ENCODE peak calls at places on chromosomes 6 and 20, in four cellular contexts. One of them, this sample, is unnamed.

GRCh38 chr6:351011-351866 is 40.3 kb upstream of the IRF4 start:
- DNase-seq in SK-N-SH: no peak
- DNase-seq in GM12878: no peak
- DNase-seq in K562: no peak
- DNase-seq in this sample: no peak

GRCh38 chr6:53437557-53438202 is 88.9 kb upstream of the ELOVL5 start:
- DNase-seq in K562: peak; percentile 67
- DNase-seq in SK-N-SH: peak; percentile 24
- DNase-seq in GM12878: peak; percentile 27
- DNase-seq in this sample: peak; percentile 33

GRCh38 chr6:143700684-143701342 is 23.0 kb downstream of the PHACTR2 start:
- DNase-seq in GM12878: no peak
- DNase-seq in SK-N-SH: peak; percentile 32
- DNase-seq in K562: no peak
- DNase-seq in this sample: no peak

GRCh38 chr6:105594821-105595220 is 191.9 kb upstream of the PREP start:
- DNase-seq in K562: no peak
- DNase-seq in GM12878: no peak
- DNase-seq in SK-N-SH: no peak
- DNase-seq in this sample: no peak

GRCh38 chr6:22079788-22080187 is 217.0 kb downstream of the PRL start:
- DNase-seq in GM12878: no peak
- DNase-seq in K562: no peak
- DNase-seq in SK-N-SH: no peak
- DNase-seq in this sample: no peak

GRCh38 chr6:42938987-42939809 is 9.9 kb downstream of the CNPY3 start:
- DNase-seq in SK-N-SH: no peak
- DNase-seq in GM12878: no peak
- DNase-seq in K562: no peak
- DNase-seq in this sample: peak; percentile 29

GRCh38 chr6:139416146-139416545 is 41.7 kb upstream of the CITED2 start:
- DNase-seq in K562: no peak
- DNase-seq in SK-N-SH: no peak
- DNase-seq in GM12878: no peak
- DNase-seq in this sample: no peak

GRCh38 chr6:110628330-110628729 is 151.9 kb upstream of the SLC22A16 start:
- DNase-seq in K562: no peak
- DNase-seq in GM12878: no peak
- DNase-seq in SK-N-SH: no peak
- DNase-seq in this sample: no peak

GRCh38 chr20:37411408-37412306 is 65.7 kb downstream of the SRC start:
- DNase-seq in K562: no peak
- DNase-seq in SK-N-SH: no peak
- DNase-seq in GM12878: no peak
- DNase-seq in this sample: no peak

GRCh38 chr20:32512047-32512385 is 73.1 kb downstream of the NOL4L start:
- DNase-seq in GM12878: no peak
- DNase-seq in K562: no peak
- DNase-seq in SK-N-SH: no peak
- DNase-seq in this sample: no peak

GRCh38 chr6:120648713-120649112 is 685.6 kb downstream of the TBC1D32 start:
- DNase-seq in K562: no peak
- DNase-seq in SK-N-SH: no peak
- DNase-seq in GM12878: no peak
- DNase-seq in this sample: no peak

GRCh38 chr20:3312940-3313656 is 74.1 kb upstream of the SLC4A11 start:
- DNase-seq in GM12878: no peak
- DNase-seq in K562: no peak
- DNase-seq in SK-N-SH: no peak
- DNase-seq in this sample: no peak

GRCh38 chr6:105898286-105898685 is 187.8 kb upstream of the PRDM1 start:
- DNase-seq in SK-N-SH: no peak
- DNase-seq in GM12878: no peak
- DNase-seq in K562: no peak
- DNase-seq in this sample: no peak

GRCh38 chr6:156395276-156395675 is 381.9 kb upstream of the ARID1B start:
- DNase-seq in K562: no peak
- DNase-seq in SK-N-SH: no peak
- DNase-seq in GM12878: peak; percentile 38
- DNase-seq in this sample: no peak

GRCh38 chr6:14396826-14397517 is 279.4 kb downstream of the CD83 start:
- DNase-seq in SK-N-SH: no peak
- DNase-seq in GM12878: no peak
- DNase-seq in K562: peak; percentile 18
- DNase-seq in this sample: peak; percentile 91

GRCh38 chr6:68958327-68958726 is 323.2 kb downstream of the ADGRB3 start:
- DNase-seq in SK-N-SH: peak; percentile 23
- DNase-seq in GM12878: no peak
- DNase-seq in K562: no peak
- DNase-seq in this sample: no peak

GRCh38 chr6:148364056-148364844 is 21.6 kb downstream of the SASH1 start:
- DNase-seq in SK-N-SH: no peak
- DNase-seq in GM12878: no peak
- DNase-seq in K562: no peak
- DNase-seq in this sample: no peak

GRCh38 chr6:7914311-7914710 is 3.7 kb upstream of the TXNDC5 start:
- DNase-seq in GM12878: no peak
- DNase-seq in K562: no peak
- DNase-seq in SK-N-SH: no peak
- DNase-seq in this sample: no peak

GRCh38 chr6:12371641-12372146 is 81.5 kb downstream of the EDN1 start:
- DNase-seq in SK-N-SH: no peak
- DNase-seq in K562: no peak
- DNase-seq in GM12878: no peak
- DNase-seq in this sample: no peak

GRCh38 chr20:46011631-46012482 is 3.1 kb downstream of the MMP9 start:
- DNase-seq in SK-N-SH: peak; percentile 59
- DNase-seq in GM12878: no peak
- DNase-seq in K562: peak; percentile 91
- DNase-seq in this sample: peak; percentile 100

GRCh38 chr6:15330174-15330934 is 84.5 kb downstream of the JARID2 start:
- DNase-seq in GM12878: no peak
- DNase-seq in SK-N-SH: no peak
- DNase-seq in K562: no peak
- DNase-seq in this sample: no peak

GRCh38 chr6:140174509-140174908 is 800.1 kb upstream of the CITED2 start:
- DNase-seq in K562: no peak
- DNase-seq in SK-N-SH: no peak
- DNase-seq in GM12878: no peak
- DNase-seq in this sample: no peak

GRCh38 chr6:129269891-129270290 is 387.0 kb downstream of the LAMA2 start:
- DNase-seq in GM12878: no peak
- DNase-seq in SK-N-SH: no peak
- DNase-seq in K562: no peak
- DNase-seq in this sample: no peak

GRCh38 chr6:42426191-42426590 is 25.5 kb downstream of the TRERF1 start:
- DNase-seq in GM12878: no peak
- DNase-seq in SK-N-SH: no peak
- DNase-seq in K562: no peak
- DNase-seq in this sample: no peak

GRCh38 chr6:20159781-20160540 is 52.3 kb downstream of the MBOAT1 start:
- DNase-seq in K562: no peak
- DNase-seq in SK-N-SH: no peak
- DNase-seq in GM12878: no peak
- DNase-seq in this sample: no peak

GRCh38 chr6:46421239-46421638 is 70.0 kb downstream of the RCAN2 start:
- DNase-seq in SK-N-SH: no peak
- DNase-seq in K562: no peak
- DNase-seq in GM12878: no peak
- DNase-seq in this sample: no peak
- TF ChIP-seq USF1 in SK-N-SH: no peak
- TF ChIP-seq USF1 in K562: no peak
- TF ChIP-seq USF1 in GM12878: no peak
- TF ChIP-seq USF1 in this sample: no peak

DNA sequence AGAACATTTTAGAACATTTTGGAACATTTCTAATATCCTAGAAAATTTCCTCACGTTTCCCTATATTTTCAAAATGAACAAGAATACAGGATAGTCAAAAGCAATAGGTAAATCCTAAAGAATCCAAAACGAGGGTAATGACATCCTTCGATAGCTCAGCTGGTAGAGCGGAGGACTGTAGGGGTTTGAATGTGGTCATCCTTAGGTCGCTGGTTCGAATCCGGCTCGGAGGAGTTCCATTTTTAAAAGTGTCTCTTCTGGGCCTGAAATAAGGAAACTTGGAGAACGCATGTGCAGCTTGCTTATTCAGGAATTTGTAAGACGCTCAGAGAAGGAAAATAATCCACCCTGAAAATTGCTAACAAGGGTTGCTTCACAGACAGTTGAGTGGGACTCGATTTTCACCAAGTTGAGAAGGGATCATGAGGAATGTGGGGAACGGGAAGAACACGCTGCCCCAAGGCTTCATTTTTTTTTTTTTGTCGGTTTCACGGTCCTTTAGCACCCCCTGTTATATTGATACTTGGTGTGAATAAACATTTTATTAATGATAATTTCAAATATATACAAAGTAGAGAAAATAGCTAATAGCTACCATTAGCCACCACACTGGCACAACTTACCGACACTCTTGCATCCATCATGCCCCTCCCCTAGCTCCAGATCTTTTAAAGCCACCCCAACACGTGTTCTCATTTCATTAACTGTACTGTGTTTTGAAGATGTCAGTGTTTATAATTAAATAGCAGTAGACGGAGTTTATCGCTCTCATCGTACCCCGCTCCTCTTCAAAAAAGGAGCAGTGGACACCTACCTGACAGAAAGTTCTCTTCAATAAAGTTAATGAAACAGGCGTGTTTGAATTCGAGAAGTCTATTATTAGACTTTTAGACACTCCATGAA is 1.8 kb upstream of the ABT1 start:
- DNase-seq in K562: peak; percentile 74
- DNase-seq in GM12878: no peak
- DNase-seq in SK-N-SH: peak; percentile 30
- DNase-seq in this sample: peak; percentile 66
- TF ChIP-seq USF1 in K562: no peak
- TF ChIP-seq USF1 in GM12878: no peak
- TF ChIP-seq USF1 in SK-N-SH: no peak
- TF ChIP-seq USF1 in this sample: no peak

GRCh38 chr20:48019940-48020339 is 234.7 kb upstream of the SULF2 start:
- DNase-seq in SK-N-SH: no peak
- DNase-seq in GM12878: no peak
- DNase-seq in K562: no peak
- DNase-seq in this sample: no peak

GRCh38 chr20:48025061-48025515 is 239.8 kb upstream of the SULF2 start:
- DNase-seq in GM12878: no peak
- DNase-seq in SK-N-SH: peak; percentile 76
- DNase-seq in K562: no peak
- DNase-seq in this sample: peak; percentile 41

GRCh38 chr20:48026981-48027592 is 241.8 kb upstream of the SULF2 start:
- DNase-seq in SK-N-SH: no peak
- DNase-seq in GM12878: no peak
- DNase-seq in K562: no peak
- DNase-seq in this sample: no peak

GRCh38 chr20:48025661-48026060 is 240.4 kb upstream of the SULF2 start:
- DNase-seq in GM12878: no peak
- DNase-seq in SK-N-SH: no peak
- DNase-seq in K562: no peak
- DNase-seq in this sample: no peak
- TF ChIP-seq USF1 in GM12878: no peak
- TF ChIP-seq USF1 in SK-N-SH: no peak
- TF ChIP-seq USF1 in K562: no peak
- TF ChIP-seq USF1 in this sample: no peak

GRCh38 chr20:57160985-57161384 is 105.5 kb downstream of the BMP7 start:
- DNase-seq in SK-N-SH: no peak
- DNase-seq in GM12878: no peak
- DNase-seq in K562: no peak
- DNase-seq in this sample: no peak
- TF ChIP-seq USF1 in SK-N-SH: no peak
- TF ChIP-seq USF1 in GM12878: no peak
- TF ChIP-seq USF1 in K562: no peak
- TF ChIP-seq USF1 in this sample: no peak

GRCh38 chr6:166952567-166953464 is 3.5 kb downstream of the RNASET2 start:
- DNase-seq in K562: no peak
- DNase-seq in SK-N-SH: no peak
- DNase-seq in GM12878: no peak
- DNase-seq in this sample: no peak
- TF ChIP-seq USF1 in K562: peak; percentile 28
- TF ChIP-seq USF1 in SK-N-SH: no peak
- TF ChIP-seq USF1 in GM12878: no peak
- TF ChIP-seq USF1 in this sample: no peak

DNA sequence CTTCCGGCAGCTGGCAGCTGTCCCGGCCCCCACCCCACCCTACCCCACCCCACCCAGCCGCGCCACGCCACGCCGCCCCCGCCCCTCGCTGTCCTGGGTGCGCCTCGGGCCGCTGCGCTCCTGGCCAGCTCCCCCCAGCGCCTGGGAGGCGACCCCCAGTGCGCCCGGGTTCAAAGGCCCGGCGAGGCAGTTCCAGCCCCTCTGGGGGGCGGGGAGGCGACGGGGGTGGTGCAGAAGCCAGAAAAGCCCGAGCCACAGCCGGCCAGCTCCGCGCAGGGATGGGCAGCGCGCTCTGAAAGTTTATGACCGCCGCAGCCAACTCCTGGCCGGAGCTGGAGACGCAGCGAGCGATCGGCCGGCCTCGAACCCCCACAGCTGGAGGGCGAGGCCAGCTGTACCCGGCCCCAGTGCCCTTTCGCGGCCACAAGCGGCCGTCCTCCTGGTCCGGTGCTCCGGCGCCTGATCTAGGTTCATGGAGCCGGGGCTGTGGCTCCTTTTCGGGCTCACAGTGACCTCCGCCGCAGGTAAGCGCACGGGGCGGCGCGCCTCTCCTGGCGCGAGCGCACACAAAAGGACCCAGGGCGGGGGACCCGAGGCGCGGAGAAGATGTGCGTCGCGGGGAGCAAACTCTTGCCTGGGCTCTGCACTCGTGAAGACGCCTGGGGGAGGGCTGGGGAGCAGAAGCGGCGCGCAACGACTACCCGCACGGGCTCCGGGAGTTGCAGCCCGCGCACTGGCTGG is at the start of gene EDN3:
- DNase-seq in GM12878: no peak
- DNase-seq in K562: no peak
- DNase-seq in SK-N-SH: peak; percentile 44
- DNase-seq in this sample: peak; percentile 57
- TF ChIP-seq USF1 in GM12878: no peak
- TF ChIP-seq USF1 in K562: no peak
- TF ChIP-seq USF1 in SK-N-SH: no peak
- TF ChIP-seq USF1 in this sample: no peak

GRCh38 chr20:63539092-63539430 is 1.9 kb upstream of the PTK6 start:
- DNase-seq in SK-N-SH: no peak
- DNase-seq in GM12878: no peak
- DNase-seq in K562: no peak
- DNase-seq in this sample: no peak

GRCh38 chr20:63537525-63538203 is 488 bp upstream of the PTK6 start:
- DNase-seq in SK-N-SH: peak; percentile 97
- DNase-seq in K562: peak; percentile 94
- DNase-seq in GM12878: peak; percentile 93
- DNase-seq in this sample: peak; percentile 87

GRCh38 chr20:63539441-63540370 is 2.5 kb upstream of the PTK6 start:
- DNase-seq in K562: no peak
- DNase-seq in GM12878: no peak
- DNase-seq in SK-N-SH: no peak
- DNase-seq in this sample: no peak

GRCh38 chr20:63536997-63537524 is at the start of gene PTK6:
- DNase-seq in GM12878: no peak
- DNase-seq in K562: no peak
- DNase-seq in SK-N-SH: no peak
- DNase-seq in this sample: no peak

GRCh38 chr20:63538204-63539091 is 1.3 kb upstream of the PTK6 start:
- DNase-seq in K562: peak; percentile 89
- DNase-seq in SK-N-SH: no peak
- DNase-seq in GM12878: no peak
- DNase-seq in this sample: peak; percentile 62
- TF ChIP-seq USF1 in K562: no peak
- TF ChIP-seq USF1 in SK-N-SH: no peak
- TF ChIP-seq USF1 in GM12878: no peak
- TF ChIP-seq USF1 in this sample: no peak

This sample was measured in WTC11.